ENCODE peak calls at places on chromosomes 12 and 14, in seven cellular contexts. J is HuH-7.5, F is NCI-H1417 treated with DMSO at 0.1 percent for 48 hours, X is A172, M is cardiac muscle cell, D is adipocyte, K is GM13977. N is an unnamed sample.

GRCh38 chr12:65756956-65757511 is 67.2 kb upstream of the HMGA2 start:
- DNase-seq in J (no peak), F (no peak), X (no peak), M (no peak), D (no peak), K (peak; percentile 70), N (no peak)

GRCh38 chr12:110661337-110661972 is 27.5 kb downstream of the HVCN1 start:
- DNase-seq in J (no peak), F (no peak), X (no peak), M (no peak), D (no peak), K (peak; percentile 79), N (no peak)

GRCh38 chr14:99865408-99865807 is 72.2 kb downstream of the EML1 start:
- DNase-seq in J (no peak), F (no peak), X (no peak), M (no peak), D (no peak), K (no peak), N (no peak)

GRCh38 chr12:57836442-57837375 is 9.8 kb downstream of the CTDSP2 start:
- DNase-seq in J (no peak), F (no peak), X (peak; percentile 79), M (peak; percentile 66), D (peak; percentile 92), K (peak; percentile 68), N (no peak)

GRCh38 chr14:101048766-101049165 is 145.2 kb upstream of the RTL1 start:
- DNase-seq in J (no peak), F (no peak), X (no peak), M (no peak), D (no peak), K (no peak), N (no peak)

GRCh38 chr12:3683670-3684069 is 69.2 kb downstream of the CRACR2A start:
- DNase-seq in J (no peak), F (no peak), X (no peak), M (no peak), D (no peak), K (no peak), N (no peak)

GRCh38 chr12:63403256-63403655 is 252.3 kb upstream of the AVPR1A start:
- DNase-seq in J (no peak), F (no peak), X (no peak), M (no peak), D (no peak), K (no peak), N (no peak)

GRCh38 chr12:62654558-62655241 is 188.1 kb downstream of the MON2 start:
- DNase-seq in J (no peak), F (no peak), X (no peak), M (no peak), D (no peak), K (no peak), N (no peak)

GRCh38 chr14:104115131-104115600 is 23.2 kb upstream of the KIF26A start:
- DNase-seq in J (no peak), F (no peak), X (no peak), M (no peak), D (no peak), K (no peak), N (no peak)

GRCh38 chr12:56581418-56582145 is 48.5 kb downstream of the BAZ2A start:
- DNase-seq in J (no peak), F (no peak), X (peak; percentile 89), M (no peak), D (no peak), K (peak; percentile 44), N (no peak)

GRCh38 chr12:46112364-46112763 is 122.0 kb upstream of the SCAF11 start:
- DNase-seq in J (no peak), F (no peak), X (no peak), M (no peak), D (no peak), K (no peak), N (no peak)

GRCh38 chr12:131002271-131002670 is 48.6 kb downstream of the ADGRD1 start:
- DNase-seq in J (no peak), F (no peak), X (no peak), M (peak; percentile 46), D (no peak), K (peak; percentile 91), N (no peak)

GRCh38 chr12:45637706-45638105 is 91.8 kb upstream of the ARID2 start:
- DNase-seq in J (no peak), F (no peak), X (peak; percentile 2), M (no peak), D (peak; percentile 80), K (no peak), N (no peak)

GRCh38 chr12:12428961-12429657 is 72.2 kb downstream of the BORCS5 start:
- DNase-seq in J (no peak), F (no peak), X (peak; percentile 28), M (no peak), D (peak; percentile 22), K (no peak), N (no peak)

GRCh38 chr14:59215353-59215752 is 26.9 kb downstream of the DAAM1 start:
- DNase-seq in J (no peak), F (no peak), X (no peak), M (no peak), D (no peak), K (no peak), N (no peak)

GRCh38 chr12:122855985-122856831 is 21.0 kb downstream of the HIP1R start:
- DNase-seq in J (no peak), F (peak; percentile 28), X (no peak), M (no peak), D (no peak), K (no peak), N (no peak)

GRCh38 chr12:124629799-124630198 is 62.4 kb upstream of the NCOR2 start:
- DNase-seq in J (no peak), F (no peak), X (no peak), M (no peak), D (no peak), K (no peak), N (no peak)